ENCODE peak calls at places on chromosomes 4 and X, in ten cellular contexts. One of them, this sample, is unnamed.
A peak's percentile ranks its signal among the peaks of the same experiment; 100 is the strongest.

GRCh38 chrX:9231491-9231890 is 197.6 kb upstream of the FAM9B start:
- DNase-seq in MM.1S: no peak
- DNase-seq in AG10803: peak; percentile 19
- DNase-seq in epithelial cell of esophagus: peak; percentile 1
- DNase-seq in left ventricle myocardium inferior: no peak
- DNase-seq in nephron progenitor cell: no peak
- DNase-seq in neural crest cell: no peak
- DNase-seq in foreskin fibroblast: peak; percentile 48
- DNase-seq in breast epithelium: no peak
- DNase-seq in choroid plexus epithelial cell: peak; percentile 34
- DNase-seq in this sample: no peak

GRCh38 chr4:126778348-126778747 is 854.4 kb upstream of the INTU start:
- DNase-seq in MM.1S: no peak
- DNase-seq in AG10803: peak; percentile 88
- DNase-seq in epithelial cell of esophagus: peak; percentile 64
- DNase-seq in left ventricle myocardium inferior: no peak
- DNase-seq in nephron progenitor cell: no peak
- DNase-seq in neural crest cell: no peak
- DNase-seq in foreskin fibroblast: peak; percentile 84
- DNase-seq in breast epithelium: no peak
- DNase-seq in choroid plexus epithelial cell: peak; percentile 83
- DNase-seq in this sample: no peak

GRCh38 chrX:11380187-11380586 is 87.0 kb downstream of the AMELX start:
- DNase-seq in MM.1S: no peak
- DNase-seq in AG10803: peak; percentile 36
- DNase-seq in epithelial cell of esophagus: peak; percentile 23
- DNase-seq in left ventricle myocardium inferior: no peak
- DNase-seq in nephron progenitor cell: no peak
- DNase-seq in neural crest cell: no peak
- DNase-seq in foreskin fibroblast: peak; percentile 53
- DNase-seq in breast epithelium: no peak
- DNase-seq in choroid plexus epithelial cell: peak; percentile 23
- DNase-seq in this sample: no peak

GRCh38 chr4:173013232-173013932 is 155.2 kb upstream of the GALNT7 start:
- DNase-seq in MM.1S: peak; percentile 28
- DNase-seq in AG10803: peak; percentile 30
- DNase-seq in epithelial cell of esophagus: peak; percentile 47
- DNase-seq in left ventricle myocardium inferior: no peak
- DNase-seq in nephron progenitor cell: peak; percentile 74
- DNase-seq in neural crest cell: peak; percentile 73
- DNase-seq in foreskin fibroblast: peak; percentile 62
- DNase-seq in breast epithelium: no peak
- DNase-seq in choroid plexus epithelial cell: peak; percentile 60
- DNase-seq in this sample: peak; percentile 61

GRCh38 chrX:14554132-14554715 is 24.9 kb downstream of the GLRA2 start:
- DNase-seq in MM.1S: no peak
- DNase-seq in AG10803: no peak
- DNase-seq in epithelial cell of esophagus: no peak
- DNase-seq in left ventricle myocardium inferior: no peak
- DNase-seq in nephron progenitor cell: no peak
- DNase-seq in neural crest cell: no peak
- DNase-seq in foreskin fibroblast: peak; percentile 1
- DNase-seq in breast epithelium: no peak
- DNase-seq in choroid plexus epithelial cell: no peak
- DNase-seq in this sample: no peak

GRCh38 chr4:154560824-154561231 is 2.0 kb upstream of the FGB start:
- DNase-seq in MM.1S: no peak
- DNase-seq in AG10803: peak; percentile 49
- DNase-seq in epithelial cell of esophagus: peak; percentile 83
- DNase-seq in left ventricle myocardium inferior: no peak
- DNase-seq in nephron progenitor cell: no peak
- DNase-seq in neural crest cell: no peak
- DNase-seq in foreskin fibroblast: peak; percentile 43
- DNase-seq in breast epithelium: no peak
- DNase-seq in choroid plexus epithelial cell: peak; percentile 88
- DNase-seq in this sample: no peak

GRCh38 chr4:97300561-97300960 is 842.7 kb downstream of the STPG2 start:
- DNase-seq in MM.1S: no peak
- DNase-seq in AG10803: no peak
- DNase-seq in epithelial cell of esophagus: no peak
- DNase-seq in left ventricle myocardium inferior: no peak
- DNase-seq in nephron progenitor cell: no peak
- DNase-seq in neural crest cell: no peak
- DNase-seq in foreskin fibroblast: no peak
- DNase-seq in breast epithelium: no peak
- DNase-seq in choroid plexus epithelial cell: no peak
- DNase-seq in this sample: no peak

GRCh38 chrX:24774650-24775049 is 80.9 kb downstream of the POLA1 start:
- DNase-seq in MM.1S: no peak
- DNase-seq in AG10803: no peak
- DNase-seq in epithelial cell of esophagus: peak; percentile 7
- DNase-seq in left ventricle myocardium inferior: no peak
- DNase-seq in nephron progenitor cell: no peak
- DNase-seq in neural crest cell: no peak
- DNase-seq in foreskin fibroblast: no peak
- DNase-seq in breast epithelium: no peak
- DNase-seq in choroid plexus epithelial cell: no peak
- DNase-seq in this sample: no peak

GRCh38 chr4:71828450-71828849 is 44.6 kb upstream of the GC start:
- DNase-seq in MM.1S: no peak
- DNase-seq in AG10803: no peak
- DNase-seq in epithelial cell of esophagus: no peak
- DNase-seq in left ventricle myocardium inferior: no peak
- DNase-seq in nephron progenitor cell: no peak
- DNase-seq in neural crest cell: no peak
- DNase-seq in foreskin fibroblast: no peak
- DNase-seq in breast epithelium: no peak
- DNase-seq in choroid plexus epithelial cell: no peak
- DNase-seq in this sample: no peak

GRCh38 chr4:82851902-82852750 is 38.8 kb downstream of the SEC31A start:
- DNase-seq in MM.1S: peak; percentile 41
- DNase-seq in AG10803: peak; percentile 29
- DNase-seq in epithelial cell of esophagus: peak; percentile 42
- DNase-seq in left ventricle myocardium inferior: no peak
- DNase-seq in nephron progenitor cell: no peak
- DNase-seq in neural crest cell: no peak
- DNase-seq in foreskin fibroblast: peak; percentile 53
- DNase-seq in breast epithelium: no peak
- DNase-seq in choroid plexus epithelial cell: peak; percentile 75
- DNase-seq in this sample: peak; percentile 15

GRCh38 chr4:27178066-27178465 is 317.4 kb downstream of the STIM2 start:
- DNase-seq in MM.1S: no peak
- DNase-seq in AG10803: peak; percentile 3
- DNase-seq in epithelial cell of esophagus: no peak
- DNase-seq in left ventricle myocardium inferior: no peak
- DNase-seq in nephron progenitor cell: no peak
- DNase-seq in neural crest cell: no peak
- DNase-seq in foreskin fibroblast: peak; percentile 57
- DNase-seq in breast epithelium: no peak
- DNase-seq in choroid plexus epithelial cell: no peak
- DNase-seq in this sample: no peak

GRCh38 chr4:27176881-27177280 is 316.2 kb downstream of the STIM2 start:
- DNase-seq in MM.1S: no peak
- DNase-seq in AG10803: no peak
- DNase-seq in epithelial cell of esophagus: no peak
- DNase-seq in left ventricle myocardium inferior: no peak
- DNase-seq in nephron progenitor cell: no peak
- DNase-seq in neural crest cell: no peak
- DNase-seq in foreskin fibroblast: no peak
- DNase-seq in breast epithelium: no peak
- DNase-seq in choroid plexus epithelial cell: no peak
- DNase-seq in this sample: no peak

GRCh38 chr4:27181672-27182071 is 321.0 kb downstream of the STIM2 start:
- DNase-seq in MM.1S: no peak
- DNase-seq in AG10803: no peak
- DNase-seq in epithelial cell of esophagus: no peak
- DNase-seq in left ventricle myocardium inferior: no peak
- DNase-seq in nephron progenitor cell: no peak
- DNase-seq in neural crest cell: no peak
- DNase-seq in foreskin fibroblast: no peak
- DNase-seq in breast epithelium: no peak
- DNase-seq in choroid plexus epithelial cell: no peak
- DNase-seq in this sample: no peak

DNA sequence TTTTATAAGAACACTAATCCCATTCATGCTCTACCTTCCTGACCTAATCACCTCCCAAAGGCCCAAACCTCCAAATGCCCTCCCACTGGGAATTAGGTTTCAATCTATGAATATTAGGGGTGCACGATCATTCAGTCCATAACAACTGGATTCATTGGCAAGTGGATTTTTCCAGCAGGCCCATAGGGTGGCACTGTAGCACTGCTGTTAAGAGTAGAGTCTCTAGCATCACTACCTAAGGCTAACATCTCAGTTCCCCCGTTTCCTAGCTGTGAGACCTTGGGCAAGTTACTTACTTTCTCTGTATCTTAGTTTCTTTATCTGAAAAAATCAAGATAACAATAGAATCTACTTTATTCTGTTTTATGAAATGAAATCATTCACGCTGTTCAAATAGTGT is 315.8 kb downstream of the STIM2 start:
- DNase-seq in MM.1S: peak; percentile 21
- DNase-seq in AG10803: peak; percentile 39
- DNase-seq in epithelial cell of esophagus: peak; percentile 43
- DNase-seq in left ventricle myocardium inferior: no peak
- DNase-seq in nephron progenitor cell: peak; percentile 18
- DNase-seq in neural crest cell: no peak
- DNase-seq in foreskin fibroblast: peak; percentile 82
- DNase-seq in breast epithelium: no peak
- DNase-seq in choroid plexus epithelial cell: peak; percentile 6
- DNase-seq in this sample: no peak
- TF ChIP-seq CTCF in MM.1S: no peak
- TF ChIP-seq CTCF in AG10803: peak; percentile 49
- TF ChIP-seq CTCF in epithelial cell of esophagus: peak; percentile 48
- TF ChIP-seq CTCF in left ventricle myocardium inferior: peak; percentile 45
- TF ChIP-seq CTCF in nephron progenitor cell: peak; percentile 29
- TF ChIP-seq CTCF in neural crest cell: peak; percentile 64
- TF ChIP-seq CTCF in foreskin fibroblast: peak; percentile 56
- TF ChIP-seq CTCF in breast epithelium: no peak
- TF ChIP-seq CTCF in choroid plexus epithelial cell: no peak
- TF ChIP-seq CTCF in this sample: peak; percentile 3

GRCh38 chrX:49157194-49157593 is 5.4 kb upstream of the MAGIX start:
- DNase-seq in MM.1S: no peak
- DNase-seq in AG10803: no peak
- DNase-seq in epithelial cell of esophagus: no peak
- DNase-seq in left ventricle myocardium inferior: no peak
- DNase-seq in nephron progenitor cell: no peak
- DNase-seq in neural crest cell: no peak
- DNase-seq in foreskin fibroblast: no peak
- DNase-seq in breast epithelium: no peak
- DNase-seq in choroid plexus epithelial cell: no peak
- DNase-seq in this sample: no peak

GRCh38 chrX:49153467-49153866 is 9.1 kb upstream of the MAGIX start:
- DNase-seq in MM.1S: no peak
- DNase-seq in AG10803: no peak
- DNase-seq in epithelial cell of esophagus: no peak
- DNase-seq in left ventricle myocardium inferior: no peak
- DNase-seq in nephron progenitor cell: no peak
- DNase-seq in neural crest cell: no peak
- DNase-seq in foreskin fibroblast: no peak
- DNase-seq in breast epithelium: no peak
- DNase-seq in choroid plexus epithelial cell: no peak
- DNase-seq in this sample: no peak

GRCh38 chrX:49160908-49161307 is 1.6 kb upstream of the MAGIX start:
- DNase-seq in MM.1S: no peak
- DNase-seq in AG10803: no peak
- DNase-seq in epithelial cell of esophagus: no peak
- DNase-seq in left ventricle myocardium inferior: no peak
- DNase-seq in nephron progenitor cell: no peak
- DNase-seq in neural crest cell: no peak
- DNase-seq in foreskin fibroblast: no peak
- DNase-seq in breast epithelium: no peak
- DNase-seq in choroid plexus epithelial cell: no peak
- DNase-seq in this sample: no peak

GRCh38 chrX:49155243-49155899 is 7.2 kb upstream of the MAGIX start:
- DNase-seq in MM.1S: peak; percentile 21
- DNase-seq in AG10803: peak; percentile 68
- DNase-seq in epithelial cell of esophagus: peak; percentile 84
- DNase-seq in left ventricle myocardium inferior: no peak
- DNase-seq in nephron progenitor cell: peak; percentile 34
- DNase-seq in neural crest cell: peak; percentile 9
- DNase-seq in foreskin fibroblast: peak; percentile 81
- DNase-seq in breast epithelium: no peak
- DNase-seq in choroid plexus epithelial cell: peak; percentile 84
- DNase-seq in this sample: no peak

GRCh38 chrX:49155900-49156837 is 6.4 kb upstream of the MAGIX start:
- DNase-seq in MM.1S: peak; percentile 80
- DNase-seq in AG10803: peak; percentile 86
- DNase-seq in epithelial cell of esophagus: peak; percentile 89
- DNase-seq in left ventricle myocardium inferior: peak; percentile 91
- DNase-seq in nephron progenitor cell: peak; percentile 80
- DNase-seq in neural crest cell: peak; percentile 62
- DNase-seq in foreskin fibroblast: peak; percentile 94
- DNase-seq in breast epithelium: peak; percentile 85
- DNase-seq in choroid plexus epithelial cell: peak; percentile 94
- DNase-seq in this sample: peak; percentile 87
- TF ChIP-seq CTCF in MM.1S: peak; percentile 60
- TF ChIP-seq CTCF in AG10803: peak; percentile 40
- TF ChIP-seq CTCF in epithelial cell of esophagus: peak; percentile 35
- TF ChIP-seq CTCF in left ventricle myocardium inferior: peak; percentile 79
- TF ChIP-seq CTCF in nephron progenitor cell: peak; percentile 48
- TF ChIP-seq CTCF in neural crest cell: peak; percentile 71
- TF ChIP-seq CTCF in foreskin fibroblast: peak; percentile 58
- TF ChIP-seq CTCF in breast epithelium: peak; percentile 42
- TF ChIP-seq CTCF in choroid plexus epithelial cell: peak; percentile 45
- TF ChIP-seq CTCF in this sample: peak; percentile 88

DNA sequence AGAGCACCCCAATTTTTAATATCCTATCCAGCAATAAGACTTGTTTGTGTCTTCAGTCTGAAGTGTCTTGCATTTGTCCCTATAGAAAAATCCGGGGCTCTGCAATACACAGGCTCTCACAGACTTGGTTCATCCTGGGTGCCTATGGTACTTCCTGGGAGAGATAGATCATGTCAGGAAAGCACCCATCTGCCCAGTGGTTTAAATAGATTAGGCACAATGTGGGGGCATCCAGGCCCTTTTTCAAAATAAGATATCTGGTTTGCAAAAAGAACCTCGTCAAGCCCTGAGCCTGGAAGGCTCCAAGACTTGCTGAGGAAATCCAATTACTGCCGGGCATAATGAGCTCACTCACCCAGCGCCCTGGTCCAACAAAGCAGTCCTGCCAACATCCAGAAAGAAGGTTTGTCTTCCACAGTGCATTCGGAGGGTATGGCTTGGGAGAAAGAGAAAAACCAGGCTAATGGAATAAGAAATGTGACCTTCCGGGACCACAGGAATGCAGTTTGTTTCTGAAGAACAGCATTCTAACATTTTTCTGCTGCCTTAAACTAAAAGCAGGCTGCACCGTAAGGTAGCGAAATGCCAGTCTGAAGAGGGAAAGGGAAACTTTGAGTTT is 11.6 kb downstream of the JAKMIP1 start:
- DNase-seq in MM.1S: no peak
- DNase-seq in AG10803: peak; percentile 17
- DNase-seq in epithelial cell of esophagus: no peak
- DNase-seq in left ventricle myocardium inferior: no peak
- DNase-seq in nephron progenitor cell: no peak
- DNase-seq in neural crest cell: no peak
- DNase-seq in foreskin fibroblast: no peak
- DNase-seq in breast epithelium: no peak
- DNase-seq in choroid plexus epithelial cell: peak; percentile 36
- DNase-seq in this sample: no peak
- TF ChIP-seq CTCF in MM.1S: no peak
- TF ChIP-seq CTCF in AG10803: no peak
- TF ChIP-seq CTCF in epithelial cell of esophagus: no peak
- TF ChIP-seq CTCF in left ventricle myocardium inferior: no peak
- TF ChIP-seq CTCF in nephron progenitor cell: no peak
- TF ChIP-seq CTCF in neural crest cell: no peak
- TF ChIP-seq CTCF in foreskin fibroblast: no peak
- TF ChIP-seq CTCF in breast epithelium: no peak
- TF ChIP-seq CTCF in choroid plexus epithelial cell: no peak
- TF ChIP-seq CTCF in this sample: no peak

GRCh38 chrX:77415161-77415560 is 32.0 kb upstream of the FGF16 start:
- DNase-seq in MM.1S: no peak
- DNase-seq in AG10803: no peak
- DNase-seq in epithelial cell of esophagus: no peak
- DNase-seq in left ventricle myocardium inferior: no peak
- DNase-seq in nephron progenitor cell: no peak
- DNase-seq in neural crest cell: no peak
- DNase-seq in foreskin fibroblast: peak; percentile 23
- DNase-seq in breast epithelium: no peak
- DNase-seq in choroid plexus epithelial cell: no peak
- DNase-seq in this sample: no peak
- TF ChIP-seq CTCF in MM.1S: peak; percentile 9
- TF ChIP-seq CTCF in AG10803: no peak
- TF ChIP-seq CTCF in epithelial cell of esophagus: no peak
- TF ChIP-seq CTCF in left ventricle myocardium inferior: peak; percentile 28
- TF ChIP-seq CTCF in nephron progenitor cell: no peak
- TF ChIP-seq CTCF in neural crest cell: no peak
- TF ChIP-seq CTCF in foreskin fibroblast: no peak
- TF ChIP-seq CTCF in breast epithelium: no peak
- TF ChIP-seq CTCF in choroid plexus epithelial cell: peak; percentile 48
- TF ChIP-seq CTCF in this sample: no peak